ENCODE peak calls at places on chromosomes 13 and 19, in five cellular contexts. P is CD8-positive, alpha-beta memory T cell; V is CD8-positive, alpha-beta T cell; R is heart right ventricle; G is colonic mucosa. A is an unnamed sample.

GRCh38 chr13:45219938-45220375 is 19.1 kb upstream of the KCTD4 start:
- DNase-seq in R (no peak), V (no peak), P (no peak), G (no peak), A (no peak)

GRCh38 chr13:23359882-23360281 is 73.6 kb downstream of the SACS start:
- DNase-seq in R (no peak), G (no peak), V (no peak), P (no peak), A (no peak)

GRCh38 chr13:75415720-75416119 is 66.2 kb downstream of the TBC1D4 start:
- DNase-seq in R (no peak), P (no peak), G (no peak), V (no peak), A (no peak)

GRCh38 chr13:75864718-75865117 is 228.6 kb downstream of the LMO7 start:
- DNase-seq in G (no peak), V (no peak), R (no peak), P (no peak), A (no peak)

GRCh38 chr13:43089912-43090498 is 66.6 kb downstream of the DNAJC15 start:
- DNase-seq in V (no peak), R (no peak), P (no peak), G (no peak), A (no peak)

GRCh38 chr13:110638253-110638652 is 22.9 kb downstream of the NAXD start:
- DNase-seq in G (no peak), R (no peak), V (no peak), P (no peak), A (no peak)

GRCh38 chr19:1608414-1609391 is 3.4 kb upstream of the UQCR11 start:
- DNase-seq in G (no peak), R (no peak), P (no peak), V (peak; percentile 68), A (no peak)

GRCh38 chr13:30851697-30852096 is 54.4 kb upstream of the MEDAG start:
- DNase-seq in R (no peak), P (no peak), V (no peak), G (no peak), A (no peak)

DNA sequence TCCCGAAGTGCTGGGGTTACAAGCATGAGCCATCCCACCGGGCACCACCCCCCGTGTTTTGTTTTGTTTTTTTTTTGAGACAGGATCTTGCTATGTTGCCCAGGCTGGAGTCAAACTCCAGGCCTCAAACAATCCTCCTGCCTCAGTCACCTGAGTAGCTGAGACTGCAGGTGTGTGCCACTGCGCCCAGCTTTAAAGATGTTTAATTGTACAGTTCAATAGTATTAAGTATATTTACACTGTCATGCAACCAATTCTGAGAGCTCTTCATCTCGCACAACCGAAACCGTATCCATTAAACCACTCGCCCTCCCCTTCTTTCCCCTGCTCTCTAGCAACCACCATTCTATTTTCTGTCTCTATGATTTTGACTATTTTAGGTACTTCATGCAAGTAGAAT is 15.6 kb downstream of the NUCB1 start:
- DNase-seq in V (no peak), G (no peak), R (no peak), P (no peak), A (no peak)
- H3K36me3 ChIP-seq in V (peaks cover 33% of the 10 kb centered on the region), G (peaks cover 16% of the 10 kb centered on the region), R (peaks cover 10% of the 10 kb centered on the region), P (peaks cover 41% of the 10 kb centered on the region), A (peaks cover 58% of the 10 kb centered on the region)

DNA sequence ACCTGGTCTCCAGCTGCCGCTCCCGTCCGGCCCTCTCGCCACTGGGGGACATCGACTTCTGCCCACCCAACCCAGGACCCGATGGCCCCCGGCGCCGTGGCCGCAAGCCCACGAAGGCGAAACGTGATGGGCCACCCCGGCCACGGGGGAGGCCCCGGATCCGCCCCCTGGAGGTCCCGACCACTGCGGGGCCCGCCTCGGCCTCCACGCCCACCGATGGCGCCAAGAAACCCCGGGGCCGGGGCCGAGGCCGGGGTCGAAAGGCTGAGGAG is 6.7 kb downstream of the PRR12 start:
- DNase-seq in V (no peak), G (no peak), R (no peak), P (no peak), A (no peak)
- H3K36me3 ChIP-seq in V (peaks cover 36% of the 10 kb centered on the region), G (peaks cover 18% of the 10 kb centered on the region), R (peaks cover 7% of the 10 kb centered on the region), P (peaks cover 27% of the 10 kb centered on the region), A (peaks cover 87% of the 10 kb centered on the region)

DNA sequence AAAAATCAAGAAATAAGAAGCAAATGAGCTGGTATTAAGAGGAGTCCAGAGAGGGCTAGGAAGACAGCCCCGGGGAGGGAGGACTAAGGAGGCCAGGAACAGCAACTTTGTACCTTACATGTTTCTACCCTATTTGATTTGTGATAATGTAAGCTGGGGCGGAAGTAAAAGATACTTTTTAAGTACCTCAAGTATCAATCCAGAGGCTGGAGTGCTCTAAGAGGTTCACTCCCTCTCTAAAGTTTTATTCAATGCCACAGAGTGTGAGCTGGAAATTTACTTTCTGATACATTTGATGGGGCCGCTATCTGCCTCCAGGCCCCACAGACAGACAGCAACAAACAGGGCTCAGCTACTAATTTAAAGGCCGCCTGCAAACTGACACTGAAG is 11.4 kb downstream of the MLLT1 start:
- DNase-seq in P (no peak), R (no peak), V (no peak), G (no peak), A (no peak)
- H3K36me3 ChIP-seq in P (peaks cover 5% of the 10 kb centered on the region), R (no peaks in the 10 kb centered on the region), V (no peaks in the 10 kb centered on the region), G (no peaks in the 10 kb centered on the region), A (peaks cover 46% of the 10 kb centered on the region)

GRCh38 chr13:40961826-40962225 is 57.3 kb downstream of the ELF1 start:
- DNase-seq in V (no peak), G (no peak), R (no peak), P (no peak), A (no peak)
- H3K36me3 ChIP-seq in V (peaks cover 14% of the 10 kb centered on the region), G (peaks cover 5% of the 10 kb centered on the region), R (no peaks in the 10 kb centered on the region), P (peaks cover 13% of the 10 kb centered on the region), A (peaks cover 13% of the 10 kb centered on the region)

DNA sequence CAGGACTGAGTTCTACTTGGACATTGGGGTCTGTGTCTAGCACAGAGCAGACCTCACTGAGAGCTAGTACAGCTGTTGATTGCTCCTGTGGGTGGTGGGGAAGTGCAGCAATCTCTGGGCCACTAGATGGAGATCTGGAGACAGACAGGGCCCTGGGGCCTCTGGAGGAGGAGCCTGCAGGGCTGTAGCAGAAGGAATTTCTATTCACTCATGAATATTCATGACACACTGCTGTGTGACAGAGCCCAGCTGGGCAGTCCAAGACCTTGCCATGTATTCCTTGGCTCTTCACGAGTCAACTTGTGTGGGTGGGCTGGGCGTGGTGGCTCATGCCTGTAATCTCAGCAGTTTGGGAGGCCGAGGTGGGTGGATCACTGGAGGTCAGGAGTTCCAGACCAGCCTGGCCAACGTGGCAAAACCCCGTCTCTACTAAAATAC is 37.5 kb downstream of the SUGP2 start:
- DNase-seq in V (no peak), R (peak; percentile 33), G (peak; percentile 40), P (no peak), A (no peak)
- H3K36me3 ChIP-seq in V (peaks cover 8% of the 10 kb centered on the region), R (no peaks in the 10 kb centered on the region), G (peaks cover 14% of the 10 kb centered on the region), P (peaks cover 13% of the 10 kb centered on the region), A (peaks cover 31% of the 10 kb centered on the region)

DNA sequence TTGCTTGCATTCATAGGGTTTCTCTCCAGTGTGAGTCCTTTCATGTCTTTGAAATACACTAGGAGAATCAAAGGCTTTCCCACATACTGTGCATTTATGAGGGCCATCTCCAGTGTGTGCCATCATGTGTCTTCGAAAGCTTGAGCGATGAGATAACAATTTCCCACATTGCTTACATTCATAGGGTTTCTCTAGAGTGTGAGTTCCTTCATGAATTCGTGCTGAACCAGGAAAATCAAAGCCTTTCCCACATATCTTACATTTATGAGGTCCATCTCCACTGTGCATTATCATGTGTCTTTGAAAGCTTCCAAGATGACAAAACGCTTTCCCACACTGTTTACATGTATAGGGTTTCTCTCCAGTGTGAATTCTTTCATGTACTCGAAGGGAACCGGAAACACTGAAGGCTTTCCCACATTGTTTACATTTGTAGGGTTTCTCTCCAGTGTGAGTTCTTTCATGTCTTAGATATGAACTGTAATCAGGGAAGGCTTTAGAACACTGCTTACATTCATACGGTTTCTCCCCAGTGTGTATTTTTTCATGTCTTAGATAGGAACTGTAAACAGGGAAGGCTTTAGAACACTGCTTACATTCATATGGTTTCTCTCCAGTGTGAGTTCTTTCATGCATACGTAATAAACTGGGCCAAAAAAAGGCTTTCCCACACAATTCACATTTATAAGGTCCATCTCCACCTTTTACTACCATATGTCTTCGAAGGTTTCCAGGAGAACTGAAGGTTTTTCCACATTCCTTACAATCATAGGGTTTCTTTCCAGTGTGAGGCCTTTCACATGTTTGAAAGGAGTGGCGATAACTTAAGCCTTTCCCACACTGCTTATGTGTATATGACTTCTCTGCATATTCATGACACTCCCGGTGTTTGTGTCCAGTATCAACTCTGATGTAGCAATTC is 21.4 kb downstream of the ZNF44 start:
- DNase-seq in V (no peak), G (no peak), R (no peak), P (no peak), A (no peak)
- H3K36me3 ChIP-seq in V (peaks cover 20% of the 10 kb centered on the region), G (peaks cover 18% of the 10 kb centered on the region), R (peaks cover 14% of the 10 kb centered on the region), P (peaks cover 42% of the 10 kb centered on the region), A (peaks cover 40% of the 10 kb centered on the region)

DNA sequence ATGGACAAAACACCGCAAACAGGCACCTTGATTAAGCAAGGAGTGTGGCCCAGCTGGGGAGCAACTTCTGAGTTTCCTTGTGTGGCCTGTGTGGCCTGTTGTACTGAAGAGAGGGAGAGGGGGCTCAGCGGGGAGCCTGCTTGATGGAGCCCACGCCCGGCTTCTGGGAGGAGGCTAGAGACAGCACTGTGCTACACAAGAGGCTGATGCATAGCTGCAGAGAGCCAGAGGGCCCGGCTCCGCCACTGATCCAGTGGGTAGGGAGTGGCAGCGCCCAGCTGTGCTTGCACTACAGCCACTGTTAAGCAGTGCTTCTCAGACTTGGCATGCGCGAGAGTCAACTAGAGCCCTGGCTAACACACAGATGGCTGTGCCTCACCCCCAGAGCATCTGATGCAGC is 19.0 kb downstream of the LYL1 start:
- DNase-seq in P (no peak), V (no peak), R (no peak), G (no peak), A (no peak)
- H3K36me3 ChIP-seq in P (no peaks in the 10 kb centered on the region), V (no peaks in the 10 kb centered on the region), R (no peaks in the 10 kb centered on the region), G (no peaks in the 10 kb centered on the region), A (peaks cover 5% of the 10 kb centered on the region)

GRCh38 chr19:7542556-7543348 is 7.2 kb downstream of the PNPLA6 start:
- DNase-seq in P (no peak), V (no peak), R (no peak), G (no peak), A (no peak)

GRCh38 chr19:7541481-7541824 is 5.9 kb downstream of the PNPLA6 start:
- DNase-seq in V (no peak), G (no peak), R (no peak), P (no peak), A (no peak)

GRCh38 chr19:7540761-7541480 is 5.4 kb downstream of the PNPLA6 start:
- DNase-seq in P (no peak), R (no peak), V (no peak), G (no peak), A (no peak)

GRCh38 chr19:7539827-7540425 is 4.4 kb downstream of the PNPLA6 start:
- DNase-seq in G (no peak), P (no peak), R (no peak), V (no peak), A (no peak)

DNA sequence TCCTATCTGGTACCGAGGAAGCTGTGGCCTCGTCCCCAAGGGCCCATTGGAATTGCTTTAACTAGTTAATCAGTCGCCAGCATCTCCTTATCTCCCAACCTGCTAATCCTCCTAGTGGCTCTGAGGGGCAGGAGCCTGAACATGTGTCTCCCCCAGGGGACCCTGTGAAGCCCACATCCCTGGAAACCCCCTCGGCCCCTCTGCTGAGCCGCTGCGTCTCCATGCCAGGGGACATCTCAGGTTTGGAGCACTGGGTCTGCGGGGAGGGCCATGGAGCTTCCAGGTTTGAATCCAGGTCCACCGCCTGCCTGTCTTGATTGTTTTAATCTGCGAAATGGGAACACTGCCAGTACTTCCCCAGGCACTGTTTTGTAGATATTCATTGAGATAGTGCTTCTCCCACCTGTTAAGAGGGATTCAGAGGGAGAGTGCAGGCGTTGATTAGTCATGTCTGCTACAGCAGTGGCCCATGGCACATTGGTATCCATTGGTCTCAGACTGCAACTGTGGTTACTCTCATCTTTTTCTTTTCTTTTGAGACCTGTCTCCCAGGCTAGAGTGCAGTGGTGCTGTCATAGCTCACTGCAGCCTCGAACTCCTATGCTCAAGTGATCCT is 6.4 kb downstream of the PNPLA6 start:
- DNase-seq in R (no peak), G (no peak), V (no peak), P (no peak), A (no peak)
- H3K36me3 ChIP-seq in R (no peaks in the 10 kb centered on the region), G (peaks cover 25% of the 10 kb centered on the region), V (peaks cover 22% of the 10 kb centered on the region), P (peaks cover 22% of the 10 kb centered on the region), A (peaks cover 87% of the 10 kb centered on the region)

GRCh38 chr13:28314879-28315278 is 176.5 kb downstream of the PAN3 start:
- DNase-seq in V (no peak), P (no peak), R (no peak), G (no peak), A (no peak)
- H3K36me3 ChIP-seq in V (no peaks in the 10 kb centered on the region), P (no peaks in the 10 kb centered on the region), R (no peaks in the 10 kb centered on the region), G (no peaks in the 10 kb centered on the region), A (no peaks in the 10 kb centered on the region)

A was measured in esophagus muscularis mucosa.